ENCODE peak calls at places on chromosomes 12 and 14, in six cellular contexts. One of them, this sample, is unnamed.

GRCh38 chr12:57280234-57281062 is 29.5 kb upstream of the STAC3 start:
- DNase-seq in SK-N-SH: no peak
- DNase-seq in A549: peak; percentile 78
- DNase-seq in GM12878: peak; percentile 74
- DNase-seq in K562: peak; percentile 72
- DNase-seq in HepG2: peak; percentile 84
- DNase-seq in this sample: peak; percentile 99

GRCh38 chr12:114975974-114976310 is 292.0 kb upstream of the TBX3 start:
- DNase-seq in SK-N-SH: no peak
- DNase-seq in HepG2: no peak
- DNase-seq in GM12878: no peak
- DNase-seq in A549: no peak
- DNase-seq in K562: no peak
- DNase-seq in this sample: no peak

GRCh38 chr12:5694759-5695409 is 250.2 kb downstream of the ANO2 start:
- DNase-seq in SK-N-SH: no peak
- DNase-seq in HepG2: no peak
- DNase-seq in K562: no peak
- DNase-seq in GM12878: no peak
- DNase-seq in A549: no peak
- DNase-seq in this sample: peak; percentile 29

GRCh38 chr12:6845395-6845794 is 4.7 kb downstream of the GNB3 start:
- DNase-seq in HepG2: no peak
- DNase-seq in SK-N-SH: no peak
- DNase-seq in K562: no peak
- DNase-seq in GM12878: no peak
- DNase-seq in A549: no peak
- DNase-seq in this sample: no peak

GRCh38 chr12:88854260-88854659 is 274.0 kb upstream of the KITLG start:
- DNase-seq in GM12878: no peak
- DNase-seq in A549: peak; percentile 8
- DNase-seq in K562: no peak
- DNase-seq in SK-N-SH: no peak
- DNase-seq in HepG2: peak; percentile 71
- DNase-seq in this sample: peak; percentile 85

GRCh38 chr14:70709726-70710382 is 68.1 kb downstream of the TTC9 start:
- DNase-seq in K562: no peak
- DNase-seq in HepG2: peak; percentile 77
- DNase-seq in A549: no peak
- DNase-seq in SK-N-SH: no peak
- DNase-seq in GM12878: no peak
- DNase-seq in this sample: no peak

GRCh38 chr14:69093551-69094421 is 59.1 kb downstream of the DCAF5 start:
- DNase-seq in GM12878: no peak
- DNase-seq in SK-N-SH: no peak
- DNase-seq in K562: no peak
- DNase-seq in HepG2: peak; percentile 97
- DNase-seq in A549: no peak
- DNase-seq in this sample: peak; percentile 61

GRCh38 chr12:30795660-30796507 is 41.1 kb upstream of the CAPRIN2 start:
- DNase-seq in GM12878: no peak
- DNase-seq in SK-N-SH: peak; percentile 88
- DNase-seq in A549: peak; percentile 77
- DNase-seq in HepG2: peak; percentile 48
- DNase-seq in K562: peak; percentile 58
- DNase-seq in this sample: peak; percentile 80

GRCh38 chr12:124646385-124647230 is 79.2 kb upstream of the NCOR2 start:
- DNase-seq in SK-N-SH: no peak
- DNase-seq in A549: no peak
- DNase-seq in K562: no peak
- DNase-seq in HepG2: no peak
- DNase-seq in GM12878: peak; percentile 5
- DNase-seq in this sample: no peak

GRCh38 chr14:68976160-68977067 is 2.7 kb downstream of the ACTN1 start:
- DNase-seq in GM12878: no peak
- DNase-seq in SK-N-SH: peak; percentile 24
- DNase-seq in K562: no peak
- DNase-seq in A549: no peak
- DNase-seq in HepG2: peak; percentile 77
- DNase-seq in this sample: peak; percentile 48

GRCh38 chr12:57732726-57733593 is 5.6 kb downstream of the AGAP2 start:
- DNase-seq in K562: no peak
- DNase-seq in SK-N-SH: no peak
- DNase-seq in HepG2: no peak
- DNase-seq in A549: no peak
- DNase-seq in GM12878: no peak
- DNase-seq in this sample: peak; percentile 14

GRCh38 chr14:37594238-37594915 is 672 bp downstream of the FOXA1 start:
- DNase-seq in HepG2: peak; percentile 99
- DNase-seq in K562: peak; percentile 42
- DNase-seq in GM12878: no peak
- DNase-seq in A549: peak; percentile 75
- DNase-seq in SK-N-SH: peak; percentile 53
- DNase-seq in this sample: peak; percentile 80

GRCh38 chr14:75280448-75280830 is 1.8 kb downstream of the FOS start:
- DNase-seq in K562: no peak
- DNase-seq in SK-N-SH: no peak
- DNase-seq in A549: no peak
- DNase-seq in GM12878: no peak
- DNase-seq in HepG2: no peak
- DNase-seq in this sample: peak; percentile 29

GRCh38 chr12:104682790-104683279 is 226.1 kb downstream of the CHST11 start:
- DNase-seq in K562: no peak
- DNase-seq in GM12878: peak; percentile 51
- DNase-seq in SK-N-SH: no peak
- DNase-seq in HepG2: no peak
- DNase-seq in A549: no peak
- DNase-seq in this sample: no peak
- TF ChIP-seq RFX5 in K562: no peak
- TF ChIP-seq RFX5 in GM12878: peak; percentile 51
- TF ChIP-seq RFX5 in SK-N-SH: no peak
- TF ChIP-seq RFX5 in HepG2: no peak
- TF ChIP-seq RFX5 in A549: no peak
- TF ChIP-seq RFX5 in this sample: no peak

DNA sequence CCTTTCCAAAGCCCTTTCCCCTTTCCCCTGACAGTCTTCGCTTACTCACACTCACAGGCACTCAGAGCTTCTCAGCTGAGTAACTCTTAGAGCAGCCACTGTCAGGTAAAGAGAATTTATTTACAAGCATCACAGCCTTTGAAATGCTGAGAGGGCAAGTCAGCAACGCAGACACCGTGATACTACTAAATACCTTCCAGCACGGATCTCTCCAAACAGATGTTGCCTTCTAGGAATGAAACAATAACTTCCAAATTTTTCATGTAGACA is 167.8 kb downstream of the FOXN3 start:
- DNase-seq in HepG2: no peak
- DNase-seq in GM12878: no peak
- DNase-seq in A549: no peak
- DNase-seq in K562: no peak
- DNase-seq in SK-N-SH: no peak
- DNase-seq in this sample: peak; percentile 18
- TF ChIP-seq RFX5 in HepG2: no peak
- TF ChIP-seq RFX5 in GM12878: no peak
- TF ChIP-seq RFX5 in A549: no peak
- TF ChIP-seq RFX5 in K562: no peak
- TF ChIP-seq RFX5 in SK-N-SH: no peak
- TF ChIP-seq RFX5 in this sample: no peak

GRCh38 chr14:89240414-89240813 is 176.6 kb downstream of the FOXN3 start:
- DNase-seq in A549: no peak
- DNase-seq in GM12878: no peak
- DNase-seq in HepG2: no peak
- DNase-seq in K562: no peak
- DNase-seq in SK-N-SH: no peak
- DNase-seq in this sample: peak; percentile 87
- TF ChIP-seq RFX5 in A549: no peak
- TF ChIP-seq RFX5 in GM12878: no peak
- TF ChIP-seq RFX5 in HepG2: no peak
- TF ChIP-seq RFX5 in K562: no peak
- TF ChIP-seq RFX5 in SK-N-SH: no peak
- TF ChIP-seq RFX5 in this sample: no peak

GRCh38 chr14:91237219-91237618 is 7.3 kb downstream of the GPR68 start:
- DNase-seq in SK-N-SH: no peak
- DNase-seq in A549: no peak
- DNase-seq in K562: no peak
- DNase-seq in GM12878: no peak
- DNase-seq in HepG2: no peak
- DNase-seq in this sample: peak; percentile 81

GRCh38 chr14:91232631-91233030 is 11.9 kb downstream of the GPR68 start:
- DNase-seq in GM12878: no peak
- DNase-seq in HepG2: no peak
- DNase-seq in K562: no peak
- DNase-seq in SK-N-SH: no peak
- DNase-seq in A549: no peak
- DNase-seq in this sample: no peak

GRCh38 chr14:91233936-91234790 is 10.3 kb downstream of the GPR68 start:
- DNase-seq in A549: no peak
- DNase-seq in K562: no peak
- DNase-seq in HepG2: no peak
- DNase-seq in GM12878: no peak
- DNase-seq in SK-N-SH: no peak
- DNase-seq in this sample: no peak

GRCh38 chr14:91232052-91232451 is 12.5 kb downstream of the GPR68 start:
- DNase-seq in SK-N-SH: no peak
- DNase-seq in A549: no peak
- DNase-seq in HepG2: no peak
- DNase-seq in K562: no peak
- DNase-seq in GM12878: no peak
- DNase-seq in this sample: no peak

DNA sequence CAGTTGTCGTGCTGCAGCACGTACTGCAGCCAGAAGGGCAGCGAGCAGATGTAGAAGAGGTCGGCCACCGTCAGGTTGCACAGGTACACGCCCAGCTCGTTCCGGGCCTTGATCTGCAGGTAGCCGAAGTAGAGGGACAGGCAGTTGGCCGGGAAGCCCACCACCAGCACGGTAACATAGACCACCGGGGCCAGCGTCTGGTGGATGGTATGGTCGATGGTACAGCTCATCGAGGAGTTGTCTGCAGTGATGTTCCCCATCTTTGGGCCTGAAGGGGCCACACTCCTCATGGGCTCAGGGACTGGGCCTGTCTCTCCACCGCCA is 9.8 kb downstream of the GPR68 start:
- DNase-seq in HepG2: no peak
- DNase-seq in SK-N-SH: no peak
- DNase-seq in GM12878: no peak
- DNase-seq in K562: no peak
- DNase-seq in A549: no peak
- DNase-seq in this sample: no peak
- TF ChIP-seq RFX5 in HepG2: no peak
- TF ChIP-seq RFX5 in SK-N-SH: no peak
- TF ChIP-seq RFX5 in GM12878: no peak
- TF ChIP-seq RFX5 in K562: no peak
- TF ChIP-seq RFX5 in A549: no peak
- TF ChIP-seq RFX5 in this sample: no peak

GRCh38 chr12:123436017-123436964 is at the start of gene RILPL2:
- DNase-seq in K562: peak; percentile 88
- DNase-seq in GM12878: peak; percentile 86
- DNase-seq in HepG2: peak; percentile 49
- DNase-seq in SK-N-SH: peak; percentile 88
- DNase-seq in A549: peak; percentile 90
- DNase-seq in this sample: peak; percentile 65
- TF ChIP-seq RFX5 in K562: no peak
- TF ChIP-seq RFX5 in GM12878: no peak
- TF ChIP-seq RFX5 in HepG2: no peak
- TF ChIP-seq RFX5 in SK-N-SH: no peak
- TF ChIP-seq RFX5 in A549: no peak
- TF ChIP-seq RFX5 in this sample: no peak

GRCh38 chr14:91872517-91873470 is 5.5 kb upstream of the TC2N start:
- DNase-seq in K562: no peak
- DNase-seq in HepG2: no peak
- DNase-seq in SK-N-SH: no peak
- DNase-seq in GM12878: no peak
- DNase-seq in A549: peak; percentile 37
- DNase-seq in this sample: peak; percentile 83

GRCh38 chr14:91870001-91870400 is 2.7 kb upstream of the TC2N start:
- DNase-seq in A549: no peak
- DNase-seq in K562: no peak
- DNase-seq in GM12878: no peak
- DNase-seq in HepG2: peak; percentile 5
- DNase-seq in SK-N-SH: no peak
- DNase-seq in this sample: no peak

GRCh38 chr14:91870890-91871289 is 3.6 kb upstream of the TC2N start:
- DNase-seq in HepG2: no peak
- DNase-seq in SK-N-SH: no peak
- DNase-seq in K562: no peak
- DNase-seq in A549: no peak
- DNase-seq in GM12878: no peak
- DNase-seq in this sample: no peak

GRCh38 chr14:91873476-91874265 is 6.3 kb upstream of the TC2N start:
- DNase-seq in GM12878: peak; percentile 87
- DNase-seq in HepG2: no peak
- DNase-seq in A549: no peak
- DNase-seq in K562: no peak
- DNase-seq in SK-N-SH: no peak
- DNase-seq in this sample: peak; percentile 21

GRCh38 chr14:91872011-91872476 is 4.7 kb upstream of the TC2N start:
- DNase-seq in A549: no peak
- DNase-seq in HepG2: peak; percentile 8
- DNase-seq in SK-N-SH: no peak
- DNase-seq in K562: no peak
- DNase-seq in GM12878: peak; percentile 64
- DNase-seq in this sample: no peak
- TF ChIP-seq RFX5 in A549: no peak
- TF ChIP-seq RFX5 in HepG2: no peak
- TF ChIP-seq RFX5 in SK-N-SH: no peak
- TF ChIP-seq RFX5 in K562: no peak
- TF ChIP-seq RFX5 in GM12878: no peak
- TF ChIP-seq RFX5 in this sample: no peak

GRCh38 chr12:11794311-11794710 is 144.8 kb downstream of the ETV6 start:
- DNase-seq in K562: no peak
- DNase-seq in A549: no peak
- DNase-seq in HepG2: no peak
- DNase-seq in SK-N-SH: no peak
- DNase-seq in GM12878: no peak
- DNase-seq in this sample: no peak
- TF ChIP-seq RFX5 in K562: no peak
- TF ChIP-seq RFX5 in A549: no peak
- TF ChIP-seq RFX5 in HepG2: no peak
- TF ChIP-seq RFX5 in SK-N-SH: no peak
- TF ChIP-seq RFX5 in GM12878: no peak
- TF ChIP-seq RFX5 in this sample: no peak

This sample was measured in IMR-90.